ENCODE peak calls at places on chromosome 14, in four cellular contexts. One of them, this sample, is unnamed.

GRCh38 chr14:36423430-36423829 is 96.6 kb downstream of the NKX2-1 start:
- DNase-seq in AG04450: no peak
- DNase-seq in CD8-positive, alpha-beta T cell: no peak
- DNase-seq in tibial artery: no peak
- DNase-seq in this sample: no peak

GRCh38 chr14:90293766-90294471 is 37.6 kb downstream of the PSMC1 start:
- DNase-seq in tibial artery: no peak
- DNase-seq in AG04450: no peak
- DNase-seq in CD8-positive, alpha-beta T cell: no peak
- DNase-seq in this sample: no peak

GRCh38 chr14:75495882-75496281 is 26.4 kb upstream of the BATF start:
- DNase-seq in CD8-positive, alpha-beta T cell: no peak
- DNase-seq in tibial artery: no peak
- DNase-seq in AG04450: no peak
- DNase-seq in this sample: no peak

GRCh38 chr14:81125536-81125935 is 95.2 kb downstream of the GTF2A1 start:
- DNase-seq in AG04450: no peak
- DNase-seq in tibial artery: no peak
- DNase-seq in CD8-positive, alpha-beta T cell: no peak
- DNase-seq in this sample: no peak

GRCh38 chr14:91866061-91866460 is 1.3 kb downstream of the TC2N start:
- DNase-seq in CD8-positive, alpha-beta T cell: peak
- DNase-seq in AG04450: no peak
- DNase-seq in tibial artery: no peak
- DNase-seq in this sample: no peak

GRCh38 chr14:97485172-97485571 is 688.0 kb downstream of the VRK1 start:
- DNase-seq in CD8-positive, alpha-beta T cell: no peak
- DNase-seq in tibial artery: no peak
- DNase-seq in AG04450: no peak
- DNase-seq in this sample: no peak

GRCh38 chr14:55026793-55027560 is at the start of the genes SOCS4 and WDHD1:
- DNase-seq in AG04450: peak
- DNase-seq in tibial artery: peak
- DNase-seq in CD8-positive, alpha-beta T cell: peak
- DNase-seq in this sample: peak

GRCh38 chr14:59829941-59830734 is 40.4 kb downstream of the RTN1 start:
- DNase-seq in tibial artery: no peak
- DNase-seq in CD8-positive, alpha-beta T cell: no peak
- DNase-seq in AG04450: no peak
- DNase-seq in this sample: no peak

GRCh38 chr14:103735815-103736545 is 20.4 kb downstream of the ZFYVE21 start:
- DNase-seq in tibial artery: peak
- DNase-seq in AG04450: no peak
- DNase-seq in CD8-positive, alpha-beta T cell: no peak
- DNase-seq in this sample: no peak

GRCh38 chr14:74856366-74856765 is 19.6 kb downstream of the PROX2 start:
- DNase-seq in CD8-positive, alpha-beta T cell: no peak
- DNase-seq in tibial artery: no peak
- DNase-seq in AG04450: no peak
- DNase-seq in this sample: no peak

DNA sequence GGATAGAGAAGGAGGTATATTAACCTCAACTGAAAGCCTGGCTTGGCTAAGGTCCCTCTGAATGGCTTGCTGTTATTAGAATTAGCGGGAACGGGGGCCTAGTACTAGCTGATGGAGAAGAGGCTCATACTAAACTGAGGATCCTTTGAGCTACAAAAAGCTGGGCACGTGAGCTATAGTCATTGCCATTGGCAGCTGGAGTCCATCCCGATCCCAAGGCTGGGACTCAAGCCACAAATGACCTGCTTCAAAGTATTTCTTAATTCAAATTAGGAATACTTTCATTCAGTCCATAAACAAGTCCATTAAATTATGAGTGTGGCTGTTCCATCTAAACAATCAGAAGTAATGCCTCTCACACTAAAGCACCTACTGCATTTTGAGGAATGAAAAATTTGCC is 114.5 kb downstream of the DACT1 start:
- DNase-seq in tibial artery: no peak
- DNase-seq in AG04450: no peak
- DNase-seq in CD8-positive, alpha-beta T cell: no peak
- DNase-seq in this sample: no peak
- H3K27ac ChIP-seq in tibial artery: peak
- H3K27ac ChIP-seq in AG04450: no peak
- H3K27ac ChIP-seq in CD8-positive, alpha-beta T cell: no peak
- H3K27ac ChIP-seq in this sample: peak

DNA sequence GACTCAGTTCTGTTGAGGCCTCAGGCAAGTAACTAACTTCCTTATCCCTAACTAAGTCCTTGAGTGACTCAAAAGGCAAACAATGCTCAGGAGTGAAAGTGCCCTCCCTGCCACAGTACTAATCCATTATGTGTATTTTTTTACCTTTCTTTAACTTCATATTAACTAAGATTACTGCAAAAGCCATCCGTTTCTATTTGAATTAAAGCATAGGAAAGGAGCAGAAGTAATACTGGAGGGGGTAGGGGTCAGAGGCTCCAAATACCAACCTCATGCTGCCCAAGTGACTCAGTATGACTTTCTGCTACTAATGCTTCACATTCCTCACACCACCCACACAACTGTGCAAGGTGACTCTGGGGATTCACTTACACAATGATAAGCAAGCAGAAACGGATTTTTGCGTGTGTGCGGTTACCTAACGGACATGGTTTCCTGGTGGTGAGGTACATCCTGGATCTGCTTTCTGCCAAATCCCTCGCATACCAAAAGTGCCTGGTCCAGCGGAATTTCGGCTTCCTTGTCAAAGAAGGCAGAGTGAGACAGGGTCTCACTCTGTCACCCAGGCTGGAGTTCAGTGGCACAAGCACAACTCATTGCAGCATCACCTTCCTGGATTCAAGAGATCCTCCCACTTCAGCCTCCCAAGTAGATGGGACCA is 25.1 kb downstream of the MOK start:
- DNase-seq in AG04450: peak
- DNase-seq in CD8-positive, alpha-beta T cell: no peak
- DNase-seq in tibial artery: no peak
- DNase-seq in this sample: no peak
- H3K27ac ChIP-seq in AG04450: peak
- H3K27ac ChIP-seq in CD8-positive, alpha-beta T cell: no peak
- H3K27ac ChIP-seq in tibial artery: no peak
- H3K27ac ChIP-seq in this sample: no peak

GRCh38 chr14:40119321-40119720 is 687.1 kb upstream of the FBXO33 start:
- DNase-seq in CD8-positive, alpha-beta T cell: no peak
- DNase-seq in tibial artery: no peak
- DNase-seq in AG04450: no peak
- DNase-seq in this sample: no peak
- H3K27ac ChIP-seq in CD8-positive, alpha-beta T cell: no peak
- H3K27ac ChIP-seq in tibial artery: no peak
- H3K27ac ChIP-seq in AG04450: no peak
- H3K27ac ChIP-seq in this sample: no peak

DNA sequence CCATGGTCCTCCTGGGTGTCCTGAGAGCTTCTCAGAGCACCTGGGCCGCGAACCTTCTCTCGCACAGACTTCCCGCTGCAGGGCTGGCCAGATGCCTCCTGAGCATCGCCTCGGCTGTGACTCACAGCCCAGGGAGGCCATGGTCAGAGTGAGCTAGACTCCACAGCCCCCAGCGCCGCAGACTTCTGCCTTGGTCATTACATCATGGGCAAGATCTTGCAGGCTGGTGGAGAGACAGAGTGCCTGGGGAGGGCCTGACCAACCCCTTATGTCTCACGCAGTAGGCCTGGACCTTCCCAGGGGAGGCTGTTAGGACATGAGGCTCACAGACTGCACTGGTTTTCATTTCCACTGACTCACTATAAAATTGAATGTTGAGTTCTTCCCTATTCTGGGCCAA is 41.8 kb downstream of the SMOC1 start:
- DNase-seq in CD8-positive, alpha-beta T cell: no peak
- DNase-seq in AG04450: peak
- DNase-seq in tibial artery: no peak
- DNase-seq in this sample: no peak
- H3K27ac ChIP-seq in CD8-positive, alpha-beta T cell: no peak
- H3K27ac ChIP-seq in AG04450: peak
- H3K27ac ChIP-seq in tibial artery: peak
- H3K27ac ChIP-seq in this sample: no peak

GRCh38 chr14:61965030-61965745 is 203.0 kb downstream of the SNAPC1 start:
- DNase-seq in tibial artery: no peak
- DNase-seq in AG04450: peak
- DNase-seq in CD8-positive, alpha-beta T cell: no peak
- DNase-seq in this sample: no peak
- H3K27ac ChIP-seq in tibial artery: no peak
- H3K27ac ChIP-seq in AG04450: peak
- H3K27ac ChIP-seq in CD8-positive, alpha-beta T cell: no peak
- H3K27ac ChIP-seq in this sample: no peak

DNA sequence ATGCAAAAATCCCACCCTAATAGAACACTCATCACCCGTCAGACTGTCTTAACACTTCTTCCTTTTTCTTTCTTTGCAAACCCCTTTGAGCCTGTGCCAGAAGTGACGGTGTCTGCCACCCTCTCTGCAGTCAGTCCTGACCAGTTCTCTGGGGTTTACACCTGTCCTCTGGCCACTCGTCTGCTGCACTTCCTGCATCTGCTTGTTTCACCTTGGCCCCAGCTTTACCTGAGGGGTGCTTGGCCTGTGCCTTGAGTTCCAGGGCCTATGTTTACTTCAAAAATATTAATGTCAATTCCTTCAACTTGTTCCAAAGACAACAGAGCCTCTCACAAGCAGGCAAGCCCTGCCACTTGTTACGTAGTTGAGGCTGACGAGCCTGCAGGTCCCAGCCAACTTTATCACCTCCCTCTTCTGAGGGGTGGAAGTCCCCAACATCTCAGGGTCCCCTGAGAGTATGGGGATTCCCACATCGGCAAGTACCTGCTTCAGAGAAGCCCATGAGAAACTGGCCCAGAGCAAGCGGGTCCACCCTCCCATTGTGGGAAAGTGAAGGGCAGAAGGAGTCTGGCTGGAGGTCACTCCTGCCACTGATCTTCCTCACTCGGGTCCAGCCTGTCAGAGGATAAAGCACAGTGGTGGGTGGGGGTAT is 205.4 kb downstream of the DAD1 start:
- DNase-seq in CD8-positive, alpha-beta T cell: no peak
- DNase-seq in tibial artery: no peak
- DNase-seq in AG04450: no peak
- DNase-seq in this sample: no peak
- H3K27ac ChIP-seq in CD8-positive, alpha-beta T cell: no peak
- H3K27ac ChIP-seq in tibial artery: no peak
- H3K27ac ChIP-seq in AG04450: no peak
- H3K27ac ChIP-seq in this sample: no peak

DNA sequence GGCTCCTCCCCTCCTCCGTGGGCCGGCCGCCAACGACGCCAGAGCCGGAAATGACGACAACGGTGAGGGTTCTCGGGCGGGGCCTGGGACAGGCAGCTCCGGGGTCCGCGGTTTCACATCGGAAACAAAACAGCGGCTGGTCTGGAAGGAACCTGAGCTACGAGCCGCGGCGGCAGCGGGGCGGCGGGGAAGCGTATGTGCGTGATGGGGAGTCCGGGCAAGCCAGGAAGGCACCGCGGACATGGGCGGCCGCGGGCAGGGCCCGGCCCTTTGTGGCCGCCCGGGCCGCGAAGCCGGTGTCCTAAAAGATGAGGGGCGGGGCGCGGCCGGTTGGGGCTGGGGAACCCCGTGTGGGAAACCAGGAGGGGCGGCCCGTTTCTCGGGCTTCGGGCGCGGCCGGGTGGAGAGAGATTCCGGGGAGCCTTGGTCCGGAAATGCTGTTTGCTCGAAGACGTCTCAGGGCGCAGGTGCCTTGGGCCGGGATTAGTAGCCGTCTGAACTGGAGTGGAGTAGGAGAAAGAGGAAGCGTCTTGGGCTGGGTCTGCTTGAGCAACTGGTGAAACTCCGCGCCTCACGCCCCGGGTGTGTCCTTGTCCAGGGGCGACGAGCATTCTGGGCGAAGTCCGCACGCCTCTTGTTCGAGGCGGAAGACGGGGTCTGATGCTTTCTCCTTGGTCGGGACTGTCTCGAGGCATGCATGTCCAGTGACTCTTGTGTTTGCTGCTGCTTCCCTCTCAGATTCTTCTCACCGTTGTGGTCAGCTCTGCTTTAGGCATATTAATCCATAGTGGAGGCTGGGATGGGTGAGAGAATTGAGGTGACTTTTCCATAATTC is at the start of gene PSEN1:
- DNase-seq in tibial artery: peak
- DNase-seq in AG04450: peak
- DNase-seq in CD8-positive, alpha-beta T cell: peak
- DNase-seq in this sample: peak
- H3K27ac ChIP-seq in tibial artery: peak
- H3K27ac ChIP-seq in AG04450: peak
- H3K27ac ChIP-seq in CD8-positive, alpha-beta T cell: peak
- H3K27ac ChIP-seq in this sample: peak

GRCh38 chr14:32985881-32986280 is 47.2 kb downstream of the NPAS3 start:
- DNase-seq in CD8-positive, alpha-beta T cell: no peak
- DNase-seq in tibial artery: no peak
- DNase-seq in AG04450: no peak
- DNase-seq in this sample: peak
- H3K27ac ChIP-seq in CD8-positive, alpha-beta T cell: no peak
- H3K27ac ChIP-seq in tibial artery: no peak
- H3K27ac ChIP-seq in AG04450: no peak
- H3K27ac ChIP-seq in this sample: peak

DNA sequence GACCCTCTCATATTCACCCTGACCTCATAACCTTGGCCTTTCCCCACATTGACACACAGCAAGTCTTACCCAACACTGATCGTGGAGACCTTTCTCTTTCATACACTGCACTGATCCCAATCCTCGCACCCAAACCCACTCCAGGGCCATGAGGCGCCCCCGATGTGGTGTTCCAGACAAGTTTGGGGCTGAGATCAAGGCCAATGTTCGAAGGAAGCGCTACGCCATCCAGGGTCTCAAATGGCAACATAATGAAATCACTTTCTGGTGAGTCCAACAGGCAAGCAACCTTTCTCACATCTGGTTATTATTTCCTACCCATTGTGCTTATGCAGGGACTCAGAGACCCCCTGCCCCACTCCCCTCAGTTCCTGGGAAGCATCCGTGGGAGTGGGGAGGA is 5.4 kb downstream of the MMP14 start:
- DNase-seq in CD8-positive, alpha-beta T cell: no peak
- DNase-seq in AG04450: no peak
- DNase-seq in tibial artery: peak
- DNase-seq in this sample: no peak
- H3K27ac ChIP-seq in CD8-positive, alpha-beta T cell: no peak
- H3K27ac ChIP-seq in AG04450: peak
- H3K27ac ChIP-seq in tibial artery: peak
- H3K27ac ChIP-seq in this sample: no peak

This sample was measured in substantia nigra.